ENCODE peak calls at places on chromosomes 3 and 15, in nine cellular contexts. C is HepG2; J is CD8-positive, alpha-beta T cell; B is lower lobe of right lung; Y is K562; X is heart left ventricle; K is fibroblast of lung; G is dorsolateral prefrontal cortex; W is pancreas. H is an unnamed sample.

GRCh38 chr3:20066848-20067617 is 26.8 kb downstream of the KAT2B start:
- DNase-seq in J (no peak), W (no peak), Y (no peak), K (peak), C (no peak), G (no peak), X (no peak), B (no peak), H (no peak)

GRCh38 chr3:46127503-46127902 is 80.6 kb downstream of the CCR1 start:
- DNase-seq in W (no peak), C (peak), X (no peak), J (no peak), G (no peak), Y (no peak), K (peak), B (no peak), H (peak)

GRCh38 chr3:86958534-86958933 is 32.4 kb downstream of the VGLL3 start:
- DNase-seq in J (no peak), G (no peak), Y (no peak), K (peak), C (no peak), X (no peak), B (no peak), W (no peak), H (peak)

GRCh38 chr3:181265750-181266333 is 276.3 kb upstream of the DNAJC19 start:
- DNase-seq in J (no peak), Y (no peak), K (peak), C (no peak), B (no peak), G (no peak), X (no peak), W (no peak), H (no peak)

GRCh38 chr15:36883705-36884355 is 216.5 kb downstream of the MEIS2 start:
- DNase-seq in Y (peak), W (peak), J (peak), K (peak), C (peak), G (peak), B (peak), X (peak), H (peak)

GRCh38 chr15:32867313-32867626 is 149.5 kb downstream of the GREM1 start:
- DNase-seq in B (peak), J (no peak), W (no peak), X (no peak), G (no peak), Y (no peak), K (peak), C (no peak), H (peak)

GRCh38 chr15:32675474-32675873 is 34.0 kb downstream of the SCG5 start:
- DNase-seq in X (no peak), J (no peak), K (no peak), W (no peak), B (no peak), G (no peak), C (no peak), Y (no peak), H (no peak)

GRCh38 chr15:81023483-81024264 is 23.0 kb downstream of the TLNRD1 start:
- DNase-seq in Y (no peak), C (no peak), X (peak), B (peak), K (peak), G (peak), J (no peak), W (no peak), H (peak)

GRCh38 chr15:59051867-59052861 is 52.8 kb upstream of the CCNB2 start:
- DNase-seq in Y (no peak), K (no peak), W (no peak), C (no peak), B (no peak), G (no peak), X (no peak), J (no peak), H (no peak)

GRCh38 chr3:114420072-114420471 is 126.2 kb downstream of the TIGIT start:
- DNase-seq in B (no peak), G (no peak), C (no peak), X (no peak), W (no peak), J (no peak), Y (no peak), K (no peak), H (no peak)

GRCh38 chr3:70256566-70256965 is 55.9 kb downstream of the MDFIC2 start:
- DNase-seq in Y (no peak), J (no peak), X (no peak), B (no peak), W (no peak), G (no peak), K (no peak), C (no peak), H (no peak)

GRCh38 chr3:138234401-138235179 is 47.5 kb downstream of the ARMC8 start:
- DNase-seq in G (no peak), C (no peak), Y (no peak), K (peak), W (no peak), B (no peak), X (no peak), J (no peak), H (no peak)

GRCh38 chr15:26555898-26556297 is 217.0 kb downstream of the GABRB3 start:
- DNase-seq in J (no peak), K (no peak), B (no peak), Y (no peak), W (no peak), X (no peak), G (no peak), C (no peak), H (no peak)

GRCh38 chr15:58498821-58499580 is 67.2 kb downstream of the LIPC start:
- DNase-seq in B (no peak), G (no peak), X (no peak), K (peak), W (no peak), J (no peak), C (no peak), Y (no peak), H (peak)

GRCh38 chr15:68578175-68578959 is 426 bp upstream of the CORO2B start:
- DNase-seq in C (no peak), W (peak), J (peak), K (peak), X (peak), B (peak), G (peak), Y (no peak), H (peak)

GRCh38 chr3:32842987-32843386 is 25.2 kb downstream of the TRIM71 start:
- DNase-seq in C (no peak), Y (no peak), X (no peak), B (no peak), J (no peak), K (no peak), W (no peak), G (no peak), H (no peak)

GRCh38 chr3:114155370-114155821 is 23.5 kb downstream of the DRD3 start:
- DNase-seq in X (peak), G (no peak), W (no peak), B (no peak), K (peak), Y (peak), J (peak), C (peak), H (peak)

GRCh38 chr15:51103330-51103729 is 8.6 kb upstream of the TNFAIP8L3 start:
- DNase-seq in B (no peak), C (no peak), Y (no peak), X (no peak), G (no peak), K (peak), W (no peak), J (no peak), H (peak)

GRCh38 chr15:65208656-65209055 is 2.6 kb downstream of the CILP start:
- DNase-seq in Y (no peak), K (no peak), X (no peak), C (no peak), G (no peak), J (no peak), W (no peak), B (no peak), H (no peak)

GRCh38 chr3:52769786-52770445 is 824 bp downstream of the NEK4 start:
- DNase-seq in X (no peak), W (no peak), K (peak), Y (no peak), J (no peak), C (no peak), G (no peak), B (no peak), H (peak)

GRCh38 chr15:29726553-29726952 is 95.7 kb downstream of the TJP1 start:
- DNase-seq in J (no peak), B (no peak), Y (no peak), X (no peak), C (no peak), W (no peak), K (no peak), G (no peak), H (no peak)
- H3K27ac ChIP-seq in J (no peak), B (no peak), Y (no peak), X (no peak), C (no peak), W (no peak), K (no peak), G (no peak), H (no peak)

DNA sequence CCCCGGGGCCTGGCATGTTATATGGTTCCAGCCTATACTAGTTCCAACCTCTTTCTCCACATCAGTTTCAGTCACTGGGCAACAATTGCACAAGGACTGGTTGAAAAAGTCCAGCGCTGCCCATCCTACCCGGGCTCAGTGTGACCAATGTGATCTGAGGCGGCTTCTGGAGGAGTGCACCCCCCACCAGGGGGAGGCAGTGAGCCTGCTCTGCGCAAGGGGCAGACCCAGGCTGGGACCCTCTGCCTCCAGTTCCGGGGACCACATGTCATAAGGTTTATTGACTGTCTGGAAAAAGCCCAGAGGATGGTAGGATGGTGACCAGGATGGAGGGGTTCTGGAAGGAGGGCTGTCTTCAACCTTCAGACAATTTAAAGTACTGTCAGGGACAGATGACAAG is 25.6 kb upstream of the NR2E3 start:
- DNase-seq in G (no peak), K (no peak), C (no peak), Y (peak), B (no peak), X (no peak), W (no peak), J (no peak), H (no peak)
- TF ChIP-seq CTCF in G (no peak), K (peak), C (peak), Y (peak), B (peak), X (peak), W (no peak), J (peak), H (peak)

GRCh38 chr15:78067328-78068241 is 9.9 kb downstream of the TBC1D2B start:
- DNase-seq in C (no peak), X (no peak), Y (no peak), J (no peak), W (no peak), G (no peak), B (no peak), K (no peak), H (no peak)

GRCh38 chr15:78071378-78071777 is 6.1 kb downstream of the TBC1D2B start:
- DNase-seq in W (no peak), C (no peak), K (no peak), X (no peak), G (no peak), Y (no peak), B (no peak), J (no peak), H (no peak)

GRCh38 chr15:78070049-78070698 is 7.3 kb downstream of the TBC1D2B start:
- DNase-seq in K (no peak), X (peak), B (no peak), J (peak), Y (no peak), C (no peak), G (no peak), W (no peak), H (no peak)

GRCh38 chr15:78069052-78069414 is 8.5 kb downstream of the TBC1D2B start:
- DNase-seq in J (peak), W (no peak), G (no peak), C (no peak), X (no peak), B (no peak), Y (no peak), K (no peak), H (no peak)

DNA sequence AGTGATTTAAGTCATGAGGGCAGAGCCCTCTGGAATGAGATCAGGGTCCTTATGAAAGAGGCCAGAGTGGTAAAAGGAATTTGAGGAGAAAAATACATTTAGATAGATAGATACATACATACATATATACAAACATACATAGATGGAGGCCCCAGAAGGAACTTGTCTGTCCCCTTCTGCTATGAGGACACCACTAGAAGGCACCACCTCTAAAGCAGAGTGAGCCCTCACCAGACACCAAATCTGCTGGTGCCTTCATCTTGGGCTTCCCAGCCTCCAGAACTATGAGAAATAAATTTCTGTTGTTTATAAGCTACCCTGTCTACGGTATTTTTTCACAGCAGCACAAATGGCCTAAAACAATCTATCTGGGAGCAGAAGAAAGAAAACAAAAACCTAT is 7.9 kb downstream of the TBC1D2B start:
- DNase-seq in W (no peak), G (no peak), Y (no peak), K (no peak), B (no peak), J (no peak), C (no peak), X (no peak), H (no peak)
- H3K27ac ChIP-seq in W (peak), G (peak), Y (no peak), K (peak), B (peak), J (peak), C (no peak), X (no peak), H (no peak)

DNA sequence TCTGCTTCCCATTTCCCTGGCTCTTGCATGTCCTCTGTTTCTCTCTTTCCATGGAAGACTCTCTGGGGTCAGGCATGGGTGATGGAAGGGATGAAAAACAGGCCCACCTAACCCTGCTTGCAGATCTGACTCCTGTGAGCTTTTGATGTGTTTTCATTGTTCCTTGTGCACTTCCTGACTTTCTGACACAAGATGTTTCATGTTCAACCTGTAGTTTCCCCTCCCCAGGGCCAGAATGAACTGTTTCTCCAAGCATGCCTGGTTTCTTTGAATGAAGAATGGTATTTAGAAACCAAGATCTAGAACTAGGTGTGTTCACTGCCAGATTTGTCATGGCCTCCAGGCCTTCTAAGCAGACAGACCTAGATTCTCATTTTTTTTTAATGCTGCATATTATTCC is 36.1 kb upstream of the CRTC3 start:
- DNase-seq in C (no peak), G (no peak), J (no peak), Y (no peak), B (no peak), K (no peak), W (no peak), X (no peak), H (no peak)
- TF ChIP-seq CTCF in C (no peak), G (no peak), J (no peak), Y (no peak), B (no peak), K (no peak), W (no peak), X (no peak), H (no peak)

GRCh38 chr3:73773228-73773627 is 148.5 kb upstream of the PDZRN3 start:
- DNase-seq in J (no peak), Y (no peak), K (no peak), C (no peak), W (no peak), B (no peak), X (peak), G (no peak), H (no peak)
- H3K27ac ChIP-seq in J (no peak), Y (no peak), K (no peak), C (no peak), W (no peak), B (no peak), X (no peak), G (no peak), H (no peak)

GRCh38 chr3:163951397-163951987 is 1126.8 kb downstream of the SI start:
- DNase-seq in B (no peak), W (no peak), Y (no peak), G (no peak), K (no peak), C (peak), J (no peak), X (no peak), H (no peak)
- TF ChIP-seq CTCF in B (no peak), W (no peak), Y (no peak), G (peak), K (no peak), C (no peak), J (no peak), X (peak), H (no peak)

GRCh38 chr15:77282333-77282732 is 137.6 kb downstream of the PEAK1 start:
- DNase-seq in X (peak), W (no peak), K (peak), G (no peak), J (no peak), B (no peak), C (peak), Y (no peak), H (peak)
- H3K27ac ChIP-seq in X (no peak), W (no peak), K (peak), G (no peak), J (no peak), B (no peak), C (peak), Y (no peak), H (no peak)